ENCODE peak calls at places on chromosome 12, in ten cellular contexts. F is brain microvascular endothelial cell; O is left ventricle myocardium inferior; B is DMS79 treated with DMSO at 0.1 percent for 48 hours; K is endothelial cell of umbilical vein; R is OCI-M1; E is NCI-H460; I is activated CD4-positive, alpha-beta T cell treated with anti-CD3 and anti-CD28 coated beads, Interleukin-2, amount 50 U/mL, for 1 hour; X is mucosa of gallbladder; H is cerebellar cortex. Z is an unnamed sample.

GRCh38 chr12:112160611-112161010 is 35.3 kb downstream of the TRAFD1 start:
- DNase-seq in X (no peak), F (no peak), H (no peak), K (no peak), E (no peak), I (no peak), B (no peak), R (no peak), O (no peak), Z (no peak)

GRCh38 chr12:5733136-5733755 is 211.8 kb downstream of the ANO2 start:
- DNase-seq in F (no peak), H (no peak), X (no peak), O (no peak), K (no peak), B (no peak), E (no peak), I (no peak), R (no peak), Z (no peak)

GRCh38 chr12:6280053-6280469 is 30.4 kb upstream of the PLEKHG6 start:
- DNase-seq in H (no peak), F (peak), X (peak), O (no peak), I (no peak), B (no peak), K (peak), R (no peak), E (peak), Z (no peak)

GRCh38 chr12:102534899-102535298 is 54.5 kb upstream of the IGF1 start:
- DNase-seq in E (no peak), F (no peak), K (no peak), X (no peak), I (no peak), O (no peak), H (no peak), R (no peak), B (no peak), Z (no peak)

GRCh38 chr12:32163596-32163995 is 56.9 kb downstream of the BICD1 start:
- DNase-seq in R (no peak), E (no peak), I (no peak), K (peak), B (no peak), O (no peak), H (no peak), X (no peak), F (peak), Z (no peak)

GRCh38 chr12:14273911-14274306 is 91.6 kb upstream of the ATF7IP start:
- DNase-seq in O (no peak), R (no peak), X (no peak), I (no peak), K (no peak), H (no peak), E (no peak), F (peak), B (no peak), Z (no peak)

GRCh38 chr12:56636118-56636674 is 6.1 kb upstream of the BAZ2A start:
- DNase-seq in K (peak), I (peak), E (peak), R (peak), O (peak), B (peak), H (peak), X (peak), F (peak), Z (peak)

GRCh38 chr12:131092911-131093901 is 139.5 kb downstream of the ADGRD1 start:
- DNase-seq in E (no peak), I (no peak), R (no peak), H (no peak), K (no peak), X (no peak), O (no peak), B (no peak), F (no peak), Z (peak)

GRCh38 chr12:105878964-105879363 is 259.8 kb downstream of the NUAK1 start:
- DNase-seq in H (no peak), O (no peak), F (no peak), R (no peak), I (no peak), K (peak), B (no peak), E (no peak), X (no peak), Z (no peak)

GRCh38 chr12:105507311-105508035 is 177.0 kb downstream of the C12orf75 start:
- DNase-seq in K (peak), E (no peak), I (no peak), F (peak), X (no peak), O (no peak), B (no peak), R (no peak), H (no peak), Z (no peak)

GRCh38 chr12:29032431-29032830 is 116.6 kb upstream of the FAR2 start:
- DNase-seq in O (no peak), B (peak), K (no peak), F (no peak), X (no peak), H (no peak), E (no peak), I (no peak), R (no peak), Z (no peak)

GRCh38 chr12:6280672-6281071 is 29.8 kb upstream of the PLEKHG6 start:
- DNase-seq in R (no peak), B (no peak), O (no peak), F (no peak), K (no peak), E (no peak), H (no peak), I (no peak), X (no peak), Z (no peak)

GRCh38 chr12:12724421-12725085 is 7.4 kb downstream of the CDKN1B start:
- DNase-seq in E (no peak), K (no peak), X (no peak), I (no peak), F (no peak), H (peak), B (no peak), R (peak), O (no peak), Z (no peak)

GRCh38 chr12:71592841-71593240 is 70.8 kb downstream of the ZFC3H1 start:
- DNase-seq in F (no peak), I (no peak), H (no peak), O (no peak), E (no peak), R (peak), B (no peak), K (no peak), X (no peak), Z (no peak)

GRCh38 chr12:106045251-106045674 is 93.5 kb downstream of the NUAK1 start:
- DNase-seq in X (no peak), H (no peak), E (no peak), R (no peak), F (no peak), I (no peak), K (no peak), B (no peak), O (no peak), Z (no peak)

GRCh38 chr12:92539966-92540791 is 162.6 kb upstream of the PLEKHG7 start:
- DNase-seq in H (peak), B (peak), F (no peak), K (peak), R (no peak), X (no peak), O (peak), I (no peak), E (no peak), Z (no peak)

GRCh38 chr12:49019435-49020317 is 1.1 kb upstream of the PRKAG1 start:
- DNase-seq in K (peak), F (peak), B (peak), E (peak), H (peak), R (peak), I (peak), X (no peak), O (no peak), Z (peak)

GRCh38 chr12:19695244-19696098 is 256.2 kb downstream of the AEBP2 start:
- DNase-seq in I (no peak), E (no peak), H (no peak), B (no peak), F (no peak), O (no peak), K (peak), X (no peak), R (peak), Z (no peak)

GRCh38 chr12:110466791-110467190 is 1.3 kb downstream of the GPN3 start:
- DNase-seq in O (no peak), X (no peak), E (no peak), B (no peak), R (peak), K (no peak), I (no peak), H (no peak), F (no peak), Z (no peak)

GRCh38 chr12:70359458-70360197 is 6.5 kb upstream of the KCNMB4 start:
- DNase-seq in I (no peak), R (peak), H (no peak), B (no peak), X (no peak), E (no peak), K (peak), O (no peak), F (no peak), Z (no peak)

GRCh38 chr12:109581856-109582255 is 8.3 kb downstream of the MVK start:
- DNase-seq in K (no peak), B (no peak), O (no peak), X (no peak), R (no peak), H (no peak), I (no peak), F (peak), E (no peak), Z (no peak)

GRCh38 chr12:70305794-70306193 is 60.3 kb upstream of the KCNMB4 start:
- DNase-seq in H (no peak), I (no peak), K (no peak), F (no peak), X (no peak), R (no peak), B (no peak), O (no peak), E (no peak), Z (no peak)

GRCh38 chr12:113463746-113464743 is 7.6 kb downstream of the LHX5 start:
- DNase-seq in O (no peak), K (no peak), F (no peak), I (no peak), R (no peak), H (peak), B (no peak), E (no peak), X (no peak), Z (no peak)

GRCh38 chr12:27899151-27899661 is 73.3 kb downstream of the PTHLH start:
- DNase-seq in K (no peak), E (no peak), O (no peak), X (no peak), F (peak), I (no peak), R (no peak), H (no peak), B (no peak), Z (no peak)